ENCODE peak calls at places on chromosomes 1 and 21, in seven cellular contexts. Y is HepG2, F is HCT116, W is suprapubic skin, V is vagina, U is breast epithelium, N is stomach. I is an unnamed sample.

GRCh38 chr1:41639332-41639936 is 155.0 kb upstream of the EDN2 start:
- DNase-seq in U (no peak), Y (no peak), F (no peak), W (no peak), N (no peak), V (no peak), I (no peak)

GRCh38 chr1:149915429-149916192 is 2.0 kb downstream of the SV2A start:
- DNase-seq in Y (no peak), W (no peak), U (no peak), V (no peak), N (no peak), F (no peak), I (no peak)

GRCh38 chr1:77509051-77509492 is 173.4 kb downstream of the ZZZ3 start:
- DNase-seq in V (no peak), W (no peak), F (no peak), N (no peak), U (no peak), Y (no peak), I (no peak)

GRCh38 chr1:39360726-39361125 is 130.7 kb upstream of the BMP8A start:
- DNase-seq in Y (no peak), F (no peak), N (no peak), W (no peak), V (no peak), U (no peak), I (no peak)

GRCh38 chr1:85473390-85473789 is 8.4 kb upstream of the DDAH1 start:
- DNase-seq in Y (peak), W (no peak), F (no peak), N (no peak), U (no peak), V (no peak), I (no peak)

GRCh38 chr1:241447056-241447649 is 72.4 kb downstream of the FH start:
- DNase-seq in V (no peak), Y (no peak), N (no peak), F (no peak), U (no peak), W (no peak), I (no peak)

GRCh38 chr1:66739401-66740157 is 12.7 kb upstream of the DYNLT5 start:
- DNase-seq in Y (no peak), N (no peak), V (no peak), U (no peak), W (no peak), F (no peak), I (no peak)

GRCh38 chr1:48405400-48405799 is 66.6 kb downstream of the SPATA6 start:
- DNase-seq in Y (no peak), W (no peak), V (no peak), F (no peak), N (no peak), U (no peak), I (no peak)

GRCh38 chr1:209590405-209590804 is 6.9 kb downstream of the CAMK1G start:
- DNase-seq in W (no peak), F (no peak), N (no peak), V (no peak), Y (peak), U (no peak), I (no peak)

GRCh38 chr1:215863796-215864195 is 296.7 kb downstream of the KCTD3 start:
- DNase-seq in N (no peak), U (no peak), F (no peak), W (no peak), Y (no peak), V (no peak), I (no peak)

GRCh38 chr1:62327360-62328051 is 8.3 kb upstream of the KANK4 start:
- DNase-seq in Y (no peak), F (no peak), V (no peak), U (no peak), N (no peak), W (no peak), I (no peak)

GRCh38 chr21:29323189-29323588 is 24.5 kb downstream of the BACH1 start:
- DNase-seq in U (no peak), F (no peak), V (no peak), N (no peak), Y (no peak), W (no peak), I (no peak)

DNA sequence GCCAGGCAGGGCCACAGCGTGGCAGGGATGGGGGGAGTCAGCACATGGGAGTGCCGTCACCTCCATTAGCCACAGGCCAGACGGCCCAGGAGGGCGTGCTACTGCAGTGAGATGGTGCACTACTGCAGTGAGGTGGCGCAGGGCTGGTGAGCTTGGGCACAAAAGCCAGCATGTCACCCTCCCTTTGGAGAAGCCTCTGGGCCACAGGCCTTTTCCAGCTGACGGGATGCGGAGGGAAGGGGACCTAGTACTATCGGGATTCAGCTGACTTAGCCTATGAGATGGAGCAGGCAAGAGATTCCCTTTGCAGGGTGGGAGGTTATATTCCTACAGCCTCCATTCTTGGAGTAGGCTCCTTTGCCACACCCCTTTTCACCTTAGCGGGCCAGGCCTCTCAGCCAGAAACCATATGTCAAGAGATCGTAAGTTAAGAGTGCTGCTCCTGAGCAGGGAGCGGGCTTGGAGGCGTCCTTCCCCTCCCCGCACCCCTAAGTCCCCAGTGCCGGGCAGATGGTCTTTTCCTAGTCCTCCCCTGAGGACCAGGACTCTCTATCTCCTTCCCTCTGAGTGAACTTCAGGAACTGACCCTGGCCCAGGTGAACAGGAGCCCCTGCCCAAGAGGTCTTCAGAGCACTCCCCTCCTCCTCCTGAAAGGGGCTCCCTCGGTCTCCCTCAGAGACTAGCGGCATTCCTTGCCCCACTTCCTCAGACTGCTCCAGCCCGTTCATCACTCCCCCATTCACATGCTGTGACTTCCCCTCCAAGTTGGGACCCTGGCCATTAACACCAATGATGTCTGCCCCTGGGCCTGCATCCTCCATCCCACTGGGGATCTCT is 8.2 kb downstream of the NES start:
- DNase-seq in W (no peak), N (no peak), U (no peak), V (no peak), F (no peak), Y (no peak), I (no peak)
- H3K27ac ChIP-seq in W (no peak), N (peak), U (peak), V (peak), F (no peak), Y (no peak), I (peak)

GRCh38 chr1:116314305-116314919 is 58.6 kb upstream of the ATP1A1 start:
- DNase-seq in Y (peak), N (no peak), W (no peak), F (no peak), V (no peak), U (no peak), I (no peak)
- TF ChIP-seq POLR2AphosphoS5 in Y (no peak), N (no peak), W (no peak), F (no peak), V (no peak), U (no peak), I (no peak)

GRCh38 chr1:47225430-47226100 is 6.5 kb downstream of the TAL1 start:
- DNase-seq in V (no peak), F (no peak), U (no peak), N (no peak), Y (no peak), W (no peak), I (no peak)
- H3K4me3 ChIP-seq in V (peak), F (no peak), U (peak), N (peak), Y (peak), W (peak), I (no peak)

GRCh38 chr1:93669369-93669768 is 12.3 kb downstream of the BCAR3 start:
- DNase-seq in W (no peak), N (no peak), Y (no peak), V (peak), F (no peak), U (no peak), I (no peak)

GRCh38 chr1:93672477-93673158 is 9.0 kb downstream of the BCAR3 start:
- DNase-seq in F (no peak), N (peak), W (no peak), V (no peak), Y (no peak), U (no peak), I (no peak)

GRCh38 chr1:93672069-93672468 is 9.6 kb downstream of the BCAR3 start:
- DNase-seq in W (no peak), Y (no peak), U (no peak), V (peak), F (no peak), N (peak), I (no peak)

GRCh38 chr1:93670141-93670540 is 11.5 kb downstream of the BCAR3 start:
- DNase-seq in N (peak), F (peak), V (peak), Y (no peak), U (no peak), W (no peak), I (no peak)

GRCh38 chr1:93671090-93671743 is 10.4 kb downstream of the BCAR3 start:
- DNase-seq in V (peak), N (no peak), F (no peak), W (no peak), U (no peak), Y (peak), I (no peak)
- H3K27ac ChIP-seq in V (no peak), N (peak), F (no peak), W (peak), U (peak), Y (peak), I (peak)

GRCh38 chr21:26127918-26128317 is 42.7 kb downstream of the APP start:
- DNase-seq in F (no peak), W (no peak), N (no peak), U (no peak), V (no peak), Y (no peak), I (no peak)
- TF ChIP-seq POLR2AphosphoS5 in F (no peak), W (no peak), N (no peak), U (no peak), V (peak), Y (no peak), I (no peak)

DNA sequence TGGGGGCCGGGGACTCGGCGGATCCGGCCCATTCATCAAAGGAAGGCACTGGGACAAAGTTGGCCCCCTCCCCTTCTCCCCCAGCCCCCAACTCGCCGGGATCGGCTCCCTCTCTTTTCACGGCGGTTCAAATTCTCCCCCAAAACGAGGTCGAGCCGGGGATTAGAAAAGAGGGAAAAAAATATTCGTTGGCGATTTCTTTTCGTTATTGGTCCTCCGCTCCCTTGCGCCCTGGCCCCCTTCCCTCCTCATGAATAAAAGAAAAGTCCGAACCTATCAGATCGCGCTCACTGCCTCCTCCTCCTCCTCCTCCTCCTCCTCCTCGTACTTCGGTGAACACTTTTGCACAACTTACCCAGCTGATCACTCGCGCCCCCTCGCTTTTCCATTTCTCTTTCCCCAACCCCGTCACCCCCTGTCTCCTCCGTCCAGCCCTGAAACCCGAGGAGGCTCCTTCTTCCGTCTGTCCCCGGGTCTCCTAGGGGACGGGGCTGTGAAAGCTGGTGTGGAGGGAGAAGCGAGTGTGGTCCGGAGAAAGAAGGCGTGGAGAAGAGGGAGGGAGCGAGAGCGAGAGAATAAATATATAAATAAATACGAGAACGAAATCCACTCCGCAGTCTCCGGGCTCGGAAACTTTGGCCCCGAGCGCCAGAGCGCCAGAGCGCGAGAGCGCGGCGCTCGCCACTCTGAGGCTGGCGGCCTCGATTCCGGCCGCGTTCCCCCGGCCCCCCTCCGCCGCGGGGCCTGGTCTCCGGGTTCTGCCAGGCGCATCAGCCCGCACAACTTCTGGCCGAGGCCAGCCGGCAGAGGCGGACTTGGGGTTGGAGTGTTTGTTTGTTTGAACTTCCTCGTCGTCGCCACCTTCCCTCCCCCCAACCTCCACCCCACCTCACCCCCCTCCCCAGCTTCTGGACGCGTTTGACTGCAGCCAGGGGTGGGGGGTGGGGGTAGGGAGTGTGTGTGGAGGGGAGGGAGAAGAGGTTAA is at the start of gene PAX7:
- DNase-seq in V (no peak), F (no peak), N (no peak), U (no peak), W (no peak), Y (no peak), I (no peak)
- H3K4me3 ChIP-seq in V (peak), F (no peak), N (no peak), U (peak), W (no peak), Y (no peak), I (peak)

I was measured in Panc1.